ENCODE peak calls at places on chromosomes 12 and 14, in ten cellular contexts. G is fibroblast of villous mesenchyme, U is tibial artery, E is GM23338, C is brain microvascular endothelial cell, S is PC-3, L is spleen, P is HL-60, B is AG04450, A is A549. Z is an unnamed sample.

GRCh38 chr12:587132-587531 is 76.1 kb downstream of the NINJ2 start:
- DNase-seq in P (no peak), E (no peak), A (no peak), B (no peak), U (peak), G (no peak), S (no peak), C (no peak), L (no peak), Z (no peak)

GRCh38 chr14:34548472-34548981 is 9.0 kb upstream of the EAPP start:
- DNase-seq in P (no peak), G (no peak), S (no peak), U (peak), C (no peak), L (peak), B (no peak), A (no peak), E (no peak), Z (no peak)

GRCh38 chr14:90726656-90727055 is 89.6 kb downstream of the TTC7B start:
- DNase-seq in G (peak), L (no peak), C (peak), P (peak), E (peak), A (peak), B (no peak), S (peak), U (peak), Z (peak)

GRCh38 chr12:39831587-39832315 is 212.1 kb upstream of the ABCD2 start:
- DNase-seq in C (peak), E (no peak), U (no peak), L (no peak), G (no peak), B (no peak), A (peak), P (no peak), S (peak), Z (peak)

GRCh38 chr14:100778078-100778927 is 47.6 kb upstream of the MEG3 start:
- DNase-seq in P (no peak), L (peak), B (no peak), S (no peak), C (no peak), A (no peak), G (no peak), U (peak), E (no peak), Z (no peak)

GRCh38 chr12:4865246-4865645 is 44.5 kb upstream of the KCNA1 start:
- DNase-seq in L (no peak), C (no peak), U (no peak), E (no peak), S (no peak), P (no peak), G (no peak), A (no peak), B (no peak), Z (no peak)

GRCh38 chr12:70292017-70292776 is 49.0 kb downstream of the CNOT2 start:
- DNase-seq in S (no peak), U (no peak), G (no peak), L (no peak), B (no peak), E (peak), P (no peak), C (no peak), A (no peak), Z (no peak)

GRCh38 chr12:6372403-6373003 is 2.9 kb downstream of the SCNN1A start:
- DNase-seq in A (peak), S (peak), L (peak), U (no peak), C (peak), E (peak), B (no peak), P (peak), G (peak), Z (peak)

GRCh38 chr12:4164591-4165558 is 108.7 kb upstream of the CCND2 start:
- DNase-seq in U (no peak), L (peak), S (no peak), E (peak), C (peak), G (peak), B (peak), A (no peak), P (peak), Z (peak)

GRCh38 chr14:37594916-37595808 is at the start of the genes FOXA1 and TTC6:
- DNase-seq in S (peak), B (no peak), G (peak), P (peak), A (peak), C (no peak), U (no peak), E (peak), L (no peak), Z (no peak)

GRCh38 chr14:99479903-99480855 is 480 bp downstream of the SETD3 start:
- DNase-seq in G (peak), S (peak), C (peak), L (peak), U (peak), A (peak), E (peak), B (peak), P (peak), Z (peak)

GRCh38 chr14:23321572-23322547 is 603 bp downstream of the PABPN1 start:
- DNase-seq in E (peak), A (peak), L (peak), B (no peak), C (peak), S (peak), P (peak), G (peak), U (peak), Z (peak)

GRCh38 chr12:51548241-51548640 is 42.8 kb upstream of the SCN8A start:
- DNase-seq in U (no peak), P (no peak), C (no peak), G (no peak), B (no peak), L (no peak), A (no peak), E (no peak), S (no peak), Z (no peak)

GRCh38 chr12:92503029-92503931 is 199.5 kb upstream of the PLEKHG7 start:
- DNase-seq in G (peak), A (no peak), S (no peak), B (no peak), U (no peak), E (no peak), C (no peak), P (no peak), L (no peak), Z (no peak)

GRCh38 chr14:104513641-104514046 is 65.9 kb upstream of the C14orf180 start:
- DNase-seq in E (no peak), P (no peak), B (no peak), S (no peak), G (no peak), U (no peak), A (no peak), L (no peak), C (no peak), Z (no peak)

GRCh38 chr12:116406529-116406928 is 129.0 kb upstream of the MED13L start:
- DNase-seq in S (peak), P (peak), G (peak), U (peak), A (peak), L (peak), E (peak), B (no peak), C (peak), Z (peak)

GRCh38 chr12:71755146-71755892 is 656 bp downstream of the RAB21 start:
- DNase-seq in G (peak), E (peak), A (peak), B (no peak), P (peak), U (peak), L (no peak), C (peak), S (peak), Z (peak)

GRCh38 chr12:9782547-9783382 is 22.1 kb upstream of the CD69 start:
- DNase-seq in U (no peak), L (no peak), P (no peak), E (no peak), C (no peak), B (no peak), G (no peak), A (no peak), S (no peak), Z (no peak)

GRCh38 chr12:68158427-68158826 is 1.1 kb downstream of the IFNG start:
- DNase-seq in A (peak), U (no peak), S (peak), G (peak), E (peak), C (peak), L (no peak), B (no peak), P (no peak), Z (peak)

GRCh38 chr12:117367006-117367638 is 5.7 kb upstream of the NOS1 start:
- DNase-seq in G (peak), A (peak), B (peak), C (peak), E (peak), S (peak), U (peak), L (no peak), P (peak), Z (peak)

GRCh38 chr12:77299910-77300772 is 234.8 kb upstream of the E2F7 start:
- DNase-seq in U (no peak), E (no peak), S (peak), L (no peak), B (no peak), P (no peak), C (peak), A (peak), G (no peak), Z (peak)

GRCh38 chr14:86035882-86036281 is 505.9 kb downstream of the FLRT2 start:
- DNase-seq in A (peak), S (peak), B (no peak), U (no peak), L (no peak), P (peak), C (no peak), E (peak), G (peak), Z (peak)

GRCh38 chr14:25788252-25788651 is 738.3 kb upstream of the STXBP6 start:
- DNase-seq in C (no peak), G (no peak), L (no peak), B (no peak), S (no peak), P (no peak), U (no peak), E (no peak), A (no peak), Z (no peak)

GRCh38 chr14:103021817-103022668 is 35.3 kb downstream of the CDC42BPB start:
- DNase-seq in B (no peak), U (no peak), A (no peak), P (no peak), C (peak), E (no peak), L (peak), G (peak), S (no peak), Z (peak)

GRCh38 chr12:113889806-113890581 is 76.1 kb downstream of the RBM19 start:
- DNase-seq in B (no peak), P (no peak), A (no peak), L (no peak), S (no peak), C (no peak), G (peak), U (no peak), E (peak), Z (no peak)

GRCh38 chr12:16609140-16609539 is 3.2 kb upstream of the LMO3 start:
- DNase-seq in A (no peak), S (peak), B (no peak), P (no peak), U (no peak), L (no peak), C (no peak), G (peak), E (no peak), Z (no peak)

GRCh38 chr12:22409071-22409951 is 74.8 kb upstream of the ST8SIA1 start:
- DNase-seq in E (no peak), B (no peak), L (peak), A (no peak), S (no peak), G (no peak), C (no peak), P (no peak), U (no peak), Z (no peak)

GRCh38 chr12:94172973-94173372 is 24.6 kb downstream of the PLXNC1 start:
- DNase-seq in P (peak), S (peak), C (peak), A (peak), U (no peak), L (no peak), B (peak), G (peak), E (no peak), Z (peak)

GRCh38 chr14:103626150-103626850 is 2.7 kb upstream of the KLC1 start:
- DNase-seq in E (no peak), P (no peak), G (no peak), L (no peak), S (no peak), A (no peak), B (no peak), C (no peak), U (no peak), Z (no peak)

GRCh38 chr12:130161261-130162231 is 718 bp upstream of the FZD10 start:
- DNase-seq in U (peak), S (no peak), G (no peak), L (no peak), E (peak), C (no peak), B (no peak), A (no peak), P (no peak), Z (no peak)

GRCh38 chr12:130029151-130029550 is 125.3 kb upstream of the TMEM132D start:
- DNase-seq in A (no peak), E (no peak), U (no peak), L (peak), S (no peak), B (no peak), C (no peak), P (no peak), G (no peak), Z (no peak)

GRCh38 chr14:92734618-92735017 is 13.8 kb downstream of the LGMN start:
- DNase-seq in G (no peak), L (no peak), C (no peak), S (no peak), E (no peak), P (no peak), U (no peak), B (no peak), A (no peak), Z (no peak)
- TF ChIP-seq CTCF in G (no peak), L (no peak), C (no peak), S (no peak), E (no peak), P (no peak), U (no peak), B (no peak), A (no peak), Z (no peak)

DNA sequence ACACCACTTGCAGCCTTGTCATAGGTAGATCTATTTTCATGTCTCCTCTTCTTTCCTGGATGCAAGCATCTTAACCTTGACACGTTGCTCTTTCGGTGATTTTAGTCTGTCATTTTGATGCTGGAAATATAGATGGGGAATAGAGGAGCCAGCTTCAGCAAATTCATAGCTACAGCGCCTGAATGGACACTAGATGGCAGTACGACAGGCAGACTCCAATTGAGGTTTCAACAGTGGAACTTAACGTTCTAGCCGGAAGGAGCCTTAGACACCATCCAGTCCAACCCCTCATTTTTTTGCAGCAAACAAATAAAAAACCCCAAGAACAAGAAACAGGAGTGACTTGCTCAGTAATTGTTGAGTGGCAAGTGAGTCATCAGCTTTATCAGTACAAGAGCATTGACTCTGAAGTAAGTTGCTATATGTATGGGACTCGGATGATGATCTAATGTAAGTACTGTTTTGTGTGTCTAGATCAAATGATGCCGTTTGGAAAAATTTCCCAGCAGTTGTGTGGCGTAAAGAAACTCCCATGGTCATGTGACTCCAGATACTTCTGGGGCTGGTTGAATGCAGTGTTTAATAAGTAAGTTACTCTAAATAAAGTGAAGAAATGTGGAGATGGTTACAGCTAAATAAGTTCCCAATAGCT is 9.0 kb downstream of the DMAC2L start:
- DNase-seq in B (peak), C (peak), E (peak), L (no peak), G (peak), U (no peak), A (peak), S (peak), P (peak), Z (peak)
- H3K4me3 ChIP-seq in B (peak), C (no peak), E (no peak), L (no peak), G (peak), U (peak), A (peak), S (peak), P (no peak), Z (peak)

GRCh38 chr14:73851567-73852382 is at the start of gene PTGR2:
- DNase-seq in S (peak), A (peak), B (peak), C (peak), L (peak), G (peak), E (peak), U (peak), P (peak), Z (peak)
- TF ChIP-seq CTCF in S (no peak), A (no peak), B (peak), C (peak), L (no peak), G (no peak), E (no peak), U (peak), P (no peak), Z (no peak)

GRCh38 chr14:95320076-95320895 is 578 bp upstream of the CLMN start:
- DNase-seq in S (no peak), P (no peak), E (peak), L (peak), U (no peak), B (no peak), C (no peak), G (no peak), A (no peak), Z (no peak)
- H3K4me3 ChIP-seq in S (peak), P (peak), E (peak), L (peak), U (peak), B (peak), C (peak), G (peak), A (peak), Z (peak)

GRCh38 chr12:11724888-11725310 is 75.4 kb downstream of the ETV6 start:
- DNase-seq in S (no peak), G (peak), U (no peak), B (no peak), L (no peak), E (no peak), A (no peak), P (peak), C (no peak), Z (peak)
- TF ChIP-seq CTCF in S (no peak), G (no peak), U (no peak), B (no peak), L (no peak), E (no peak), A (no peak), P (no peak), C (no peak), Z (no peak)

GRCh38 chr12:48881652-48882324 is 16.1 kb upstream of the RND1 start:
- DNase-seq in A (no peak), L (no peak), P (no peak), C (no peak), G (no peak), B (no peak), E (no peak), U (no peak), S (no peak), Z (peak)
- H3K4me3 ChIP-seq in A (peak), L (no peak), P (no peak), C (peak), G (peak), B (peak), E (peak), U (peak), S (peak), Z (peak)